ENCODE peak calls at places on chromosome 1, in ten cellular contexts. J is HT1080; S is IMR-90; V is activated CD8-positive, alpha-beta memory T cell treated with anti-CD3 and anti-CD28 coated beads for 48 hours; H is lower lobe of right lung; P is CD8-positive, alpha-beta T cell; R is activated naive CD8-positive, alpha-beta T cell treated with anti-CD3 and anti-CD28 coated beads, Interleukin-2, amount 50 U/mL, for 24 hours; Z is activated naive CD4-positive, alpha-beta T cell treated with anti-CD3 and anti-CD28 coated beads for 36 hours; F is H4; O is MV-4-11. G is an unnamed sample.

GRCh38 chr1:93692983-93693591 is 11.4 kb upstream of the BCAR3 start:
- DNase-seq in J (peak; percentile 97), S (peak; percentile 90), V (no peak), H (no peak), P (no peak), R (peak; percentile 50), Z (peak; percentile 77), F (peak; percentile 61), O (peak; percentile 45), G (no peak)

GRCh38 chr1:221045842-221046831 is 166.9 kb downstream of the HLX start:
- DNase-seq in J (peak; percentile 11), S (peak; percentile 38), V (no peak), H (no peak), P (no peak), R (no peak), Z (no peak), F (peak; percentile 56), O (peak; percentile 98), G (no peak)

GRCh38 chr1:162823231-162823630 is 32.7 kb downstream of the HSD17B7 start:
- DNase-seq in J (peak; percentile 56), S (no peak), V (no peak), H (no peak), P (no peak), R (peak; percentile 3), Z (peak; percentile 15), F (no peak), O (no peak), G (no peak)

GRCh38 chr1:43367026-43367903 is 546 bp downstream of the ELOVL1 start:
- DNase-seq in J (no peak), S (no peak), V (no peak), H (peak; percentile 58), P (peak; percentile 51), R (peak; percentile 37), Z (peak; percentile 45), F (peak; percentile 57), O (no peak), G (no peak)

GRCh38 chr1:113783254-113784103 is 24.2 kb upstream of the PHTF1 start:
- DNase-seq in J (peak; percentile 24), S (peak; percentile 36), V (no peak), H (no peak), P (peak; percentile 61), R (no peak), Z (peak; percentile 60), F (no peak), O (peak; percentile 96), G (peak; percentile 46)

GRCh38 chr1:115668579-115668978 is 26.8 kb downstream of the VANGL1 start:
- DNase-seq in J (peak; percentile 82), S (peak; percentile 57), V (no peak), H (no peak), P (no peak), R (no peak), Z (no peak), F (peak; percentile 39), O (peak; percentile 47), G (no peak)

GRCh38 chr1:1432566-1432950 is 2.9 kb upstream of the VWA1 start:
- DNase-seq in J (no peak), S (no peak), V (no peak), H (no peak), P (no peak), R (no peak), Z (no peak), F (no peak), O (no peak), G (no peak)

GRCh38 chr1:218383681-218384080 is 38.5 kb downstream of the TGFB2 start:
- DNase-seq in J (no peak), S (no peak), V (no peak), H (no peak), P (no peak), R (no peak), Z (no peak), F (peak; percentile 18), O (no peak), G (no peak)

GRCh38 chr1:11736746-11737639 is 1.1 kb downstream of the AGTRAP start:
- DNase-seq in J (peak; percentile 77), S (peak; percentile 79), V (no peak), H (peak; percentile 75), P (peak; percentile 58), R (peak; percentile 57), Z (peak; percentile 66), F (peak; percentile 34), O (peak; percentile 79), G (peak; percentile 20)